ENCODE peak calls at places on chromosome 11, in nine cellular contexts. S, M, I, F, Z, A, V, E and K are unnamed samples.

GRCh38 chr11:59560290-59560701 is 49.0 kb downstream of the OR4D9 start:
- DNase-seq in S (peak), M (peak), I (peak), F (peak), Z (peak), A (peak), V (peak), E (peak), K (peak)

GRCh38 chr11:46125284-46125683 is 4.0 kb upstream of the PHF21A start:
- DNase-seq in S (no peak), M (no peak), I (no peak), F (no peak), Z (no peak), A (no peak), V (no peak), E (no peak), K (no peak)

GRCh38 chr11:119661226-119661625 is 67.8 kb downstream of the NECTIN1 start:
- DNase-seq in S (no peak), M (no peak), I (no peak), F (no peak), Z (no peak), A (no peak), V (no peak), E (no peak), K (no peak)

GRCh38 chr11:12076840-12077534 is 33.4 kb upstream of the MICAL2 start:
- DNase-seq in S (no peak), M (no peak), I (no peak), F (no peak), Z (no peak), A (no peak), V (no peak), E (no peak), K (no peak)

GRCh38 chr11:65589444-65590239 is 6.0 kb downstream of the KCNK7 start:
- DNase-seq in S (no peak), M (no peak), I (no peak), F (no peak), Z (no peak), A (no peak), V (no peak), E (no peak), K (no peak)

GRCh38 chr11:22491826-22492225 is 133.8 kb downstream of the FANCF start:
- DNase-seq in S (no peak), M (no peak), I (no peak), F (peak), Z (no peak), A (no peak), V (no peak), E (peak), K (no peak)

GRCh38 chr11:66727282-66727882 is 1.6 kb downstream of the SPTBN2 start:
- DNase-seq in S (peak), M (no peak), I (no peak), F (no peak), Z (no peak), A (peak), V (peak), E (peak), K (no peak)

GRCh38 chr11:129184581-129184980 is 7.5 kb downstream of the ARHGAP32 start:
- DNase-seq in S (no peak), M (no peak), I (no peak), F (no peak), Z (no peak), A (no peak), V (no peak), E (no peak), K (no peak)

GRCh38 chr11:93234602-93235207 is 36.9 kb upstream of the SLC36A4 start:
- DNase-seq in S (peak), M (peak), I (peak), F (peak), Z (peak), A (peak), V (peak), E (peak), K (peak)

GRCh38 chr11:126452718-126453117 is 97.2 kb downstream of the ST3GAL4 start:
- DNase-seq in S (no peak), M (no peak), I (no peak), F (peak), Z (no peak), A (no peak), V (no peak), E (no peak), K (no peak)

GRCh38 chr11:34583818-34584217 is 37.1 kb upstream of the EHF start:
- DNase-seq in S (no peak), M (no peak), I (no peak), F (no peak), Z (no peak), A (peak), V (no peak), E (no peak), K (no peak)

GRCh38 chr11:102158151-102158734 is 48.0 kb downstream of the YAP1 start:
- DNase-seq in S (no peak), M (no peak), I (no peak), F (no peak), Z (peak), A (no peak), V (no peak), E (no peak), K (no peak)

GRCh38 chr11:88420165-88420781 is 82.7 kb upstream of the CTSC start:
- DNase-seq in S (no peak), M (no peak), I (no peak), F (no peak), Z (no peak), A (no peak), V (no peak), E (peak), K (no peak)

GRCh38 chr11:66847461-66848232 is 4.4 kb downstream of the RCE1 start:
- DNase-seq in S (peak), M (no peak), I (no peak), F (no peak), Z (no peak), A (no peak), V (no peak), E (no peak), K (no peak)

GRCh38 chr11:5691963-5692358 is 2.4 kb downstream of the TRIM22 start:
- DNase-seq in S (no peak), M (no peak), I (no peak), F (no peak), Z (no peak), A (no peak), V (no peak), E (no peak), K (no peak)

GRCh38 chr11:1339066-1339675 is 29.7 kb upstream of the TOLLIP start:
- DNase-seq in S (no peak), M (no peak), I (no peak), F (no peak), Z (no peak), A (no peak), V (no peak), E (no peak), K (no peak)

GRCh38 chr11:94134651-94135512 is 6.2 kb downstream of the PANX1 start:
- DNase-seq in S (no peak), M (no peak), I (no peak), F (no peak), Z (peak), A (no peak), V (peak), E (peak), K (no peak)

GRCh38 chr11:33618956-33619355 is 81.7 kb downstream of the C11orf91 start:
- DNase-seq in S (no peak), M (no peak), I (no peak), F (no peak), Z (no peak), A (no peak), V (no peak), E (no peak), K (no peak)

GRCh38 chr11:121300313-121300971 is 7.9 kb downstream of the SC5D start:
- DNase-seq in S (no peak), M (no peak), I (no peak), F (no peak), Z (no peak), A (no peak), V (no peak), E (no peak), K (no peak)

GRCh38 chr11:71182791-71183556 is 69.4 kb downstream of the SHANK2 start:
- DNase-seq in S (peak), M (no peak), I (no peak), F (no peak), Z (no peak), A (no peak), V (no peak), E (no peak), K (no peak)

GRCh38 chr11:35390737-35391682 is 28.3 kb downstream of the SLC1A2 start:
- DNase-seq in S (no peak), M (no peak), I (no peak), F (no peak), Z (peak), A (no peak), V (peak), E (peak), K (no peak)

GRCh38 chr11:19079643-19080440 is 19.3 kb upstream of the MRGPRX2 start:
- DNase-seq in S (no peak), M (no peak), I (no peak), F (peak), Z (peak), A (no peak), V (peak), E (peak), K (peak)

GRCh38 chr11:33045551-33046255 is 6.3 kb downstream of the TCP11L1 start:
- DNase-seq in S (peak), M (no peak), I (no peak), F (no peak), Z (peak), A (no peak), V (peak), E (peak), K (no peak)

GRCh38 chr11:17581036-17581731 is 34.1 kb downstream of the OTOG start:
- DNase-seq in S (no peak), M (no peak), I (no peak), F (no peak), Z (no peak), A (no peak), V (no peak), E (no peak), K (no peak)

GRCh38 chr11:110613526-110613925 is 98.7 kb downstream of the ARHGAP20 start:
- DNase-seq in S (no peak), M (no peak), I (no peak), F (no peak), Z (no peak), A (no peak), V (no peak), E (no peak), K (no peak)

GRCh38 chr11:2541881-2542361 is 97.1 kb downstream of the KCNQ1 start:
- DNase-seq in S (peak), M (no peak), I (no peak), F (no peak), Z (no peak), A (no peak), V (no peak), E (no peak), K (no peak)